ENCODE peak calls at places on chromosomes 3 and 15, in eight cellular contexts. One of them, this sample, is unnamed.

GRCh38 chr3:150751781-150752263 is 11.1 kb downstream of the SIAH2 start:
- DNase-seq in H4: no peak
- DNase-seq in astrocyte: no peak
- DNase-seq in astrocyte of the cerebellum: no peak
- DNase-seq in Right ventricle myocardium superior: no peak
- DNase-seq in neural crest cell: no peak
- DNase-seq in NCI-H1105: peak
- DNase-seq in amniotic stem cell: no peak
- DNase-seq in this sample: no peak

GRCh38 chr3:27633224-27633545 is 88.9 kb downstream of the EOMES start:
- DNase-seq in amniotic stem cell: no peak
- DNase-seq in neural crest cell: no peak
- DNase-seq in astrocyte: peak
- DNase-seq in NCI-H1105: no peak
- DNase-seq in H4: peak
- DNase-seq in astrocyte of the cerebellum: no peak
- DNase-seq in Right ventricle myocardium superior: no peak
- DNase-seq in this sample: no peak

GRCh38 chr3:64848822-64849221 is 161.0 kb upstream of the ADAMTS9 start:
- DNase-seq in H4: peak
- DNase-seq in amniotic stem cell: no peak
- DNase-seq in Right ventricle myocardium superior: no peak
- DNase-seq in neural crest cell: no peak
- DNase-seq in astrocyte of the cerebellum: no peak
- DNase-seq in astrocyte: no peak
- DNase-seq in NCI-H1105: no peak
- DNase-seq in this sample: no peak

GRCh38 chr3:25293736-25294135 is 134.3 kb upstream of the RARB start:
- DNase-seq in NCI-H1105: no peak
- DNase-seq in H4: no peak
- DNase-seq in astrocyte of the cerebellum: no peak
- DNase-seq in amniotic stem cell: no peak
- DNase-seq in Right ventricle myocardium superior: no peak
- DNase-seq in neural crest cell: no peak
- DNase-seq in astrocyte: no peak
- DNase-seq in this sample: no peak

GRCh38 chr3:69454204-69454787 is 68.4 kb upstream of the FRMD4B start:
- DNase-seq in amniotic stem cell: no peak
- DNase-seq in NCI-H1105: no peak
- DNase-seq in Right ventricle myocardium superior: no peak
- DNase-seq in H4: no peak
- DNase-seq in astrocyte of the cerebellum: no peak
- DNase-seq in astrocyte: no peak
- DNase-seq in neural crest cell: no peak
- DNase-seq in this sample: no peak

GRCh38 chr3:115659861-115660260 is 36.6 kb downstream of the GAP43 start:
- DNase-seq in H4: no peak
- DNase-seq in Right ventricle myocardium superior: no peak
- DNase-seq in amniotic stem cell: no peak
- DNase-seq in neural crest cell: no peak
- DNase-seq in astrocyte: peak
- DNase-seq in NCI-H1105: no peak
- DNase-seq in astrocyte of the cerebellum: no peak
- DNase-seq in this sample: no peak

GRCh38 chr3:124258057-124258500 is 266.2 kb upstream of the ROPN1 start:
- DNase-seq in H4: peak
- DNase-seq in NCI-H1105: no peak
- DNase-seq in Right ventricle myocardium superior: no peak
- DNase-seq in neural crest cell: no peak
- DNase-seq in astrocyte of the cerebellum: no peak
- DNase-seq in astrocyte: peak
- DNase-seq in amniotic stem cell: no peak
- DNase-seq in this sample: no peak

GRCh38 chr3:13831386-13831996 is 48.4 kb downstream of the WNT7A start:
- DNase-seq in H4: no peak
- DNase-seq in amniotic stem cell: no peak
- DNase-seq in astrocyte of the cerebellum: no peak
- DNase-seq in neural crest cell: no peak
- DNase-seq in astrocyte: no peak
- DNase-seq in NCI-H1105: no peak
- DNase-seq in Right ventricle myocardium superior: no peak
- DNase-seq in this sample: no peak

GRCh38 chr15:91049378-91050127 is 27.2 kb upstream of the VPS33B start:
- DNase-seq in astrocyte of the cerebellum: peak
- DNase-seq in Right ventricle myocardium superior: no peak
- DNase-seq in astrocyte: peak
- DNase-seq in NCI-H1105: peak
- DNase-seq in amniotic stem cell: peak
- DNase-seq in neural crest cell: peak
- DNase-seq in H4: peak
- DNase-seq in this sample: no peak

GRCh38 chr3:176970770-176971169 is 226.5 kb downstream of the TBL1XR1 start:
- DNase-seq in astrocyte: no peak
- DNase-seq in neural crest cell: no peak
- DNase-seq in astrocyte of the cerebellum: no peak
- DNase-seq in amniotic stem cell: no peak
- DNase-seq in H4: no peak
- DNase-seq in NCI-H1105: no peak
- DNase-seq in Right ventricle myocardium superior: no peak
- DNase-seq in this sample: no peak

GRCh38 chr3:39413691-39414420 is 7.3 kb downstream of the RPSA start:
- DNase-seq in astrocyte: no peak
- DNase-seq in Right ventricle myocardium superior: no peak
- DNase-seq in H4: no peak
- DNase-seq in amniotic stem cell: no peak
- DNase-seq in astrocyte of the cerebellum: no peak
- DNase-seq in neural crest cell: no peak
- DNase-seq in NCI-H1105: no peak
- DNase-seq in this sample: no peak

GRCh38 chr3:64530434-64531049 is 157.3 kb downstream of the ADAMTS9 start:
- DNase-seq in neural crest cell: peak
- DNase-seq in astrocyte of the cerebellum: peak
- DNase-seq in NCI-H1105: peak
- DNase-seq in H4: peak
- DNase-seq in Right ventricle myocardium superior: no peak
- DNase-seq in amniotic stem cell: no peak
- DNase-seq in astrocyte: peak
- DNase-seq in this sample: peak

GRCh38 chr3:53350652-53351051 is 3.3 kb upstream of the DCP1A start:
- DNase-seq in NCI-H1105: no peak
- DNase-seq in amniotic stem cell: no peak
- DNase-seq in astrocyte of the cerebellum: no peak
- DNase-seq in H4: peak
- DNase-seq in astrocyte: no peak
- DNase-seq in Right ventricle myocardium superior: no peak
- DNase-seq in neural crest cell: no peak
- DNase-seq in this sample: no peak

GRCh38 chr3:21750831-21751391 is at the start of gene ZNF385D:
- DNase-seq in astrocyte: peak
- DNase-seq in amniotic stem cell: no peak
- DNase-seq in H4: no peak
- DNase-seq in astrocyte of the cerebellum: peak
- DNase-seq in neural crest cell: peak
- DNase-seq in Right ventricle myocardium superior: peak
- DNase-seq in NCI-H1105: peak
- DNase-seq in this sample: no peak

GRCh38 chr3:182479335-182479734 is 314.0 kb upstream of the ATP11B start:
- DNase-seq in amniotic stem cell: no peak
- DNase-seq in neural crest cell: no peak
- DNase-seq in Right ventricle myocardium superior: no peak
- DNase-seq in astrocyte of the cerebellum: no peak
- DNase-seq in astrocyte: peak
- DNase-seq in NCI-H1105: no peak
- DNase-seq in H4: no peak
- DNase-seq in this sample: no peak

GRCh38 chr15:80153900-80154299 is 1.1 kb downstream of the FAH start:
- DNase-seq in astrocyte of the cerebellum: no peak
- DNase-seq in Right ventricle myocardium superior: no peak
- DNase-seq in H4: no peak
- DNase-seq in neural crest cell: no peak
- DNase-seq in astrocyte: no peak
- DNase-seq in amniotic stem cell: no peak
- DNase-seq in NCI-H1105: no peak
- DNase-seq in this sample: no peak

GRCh38 chr15:74039656-74040010 is 42.7 kb downstream of the GOLGA6A start:
- DNase-seq in H4: no peak
- DNase-seq in neural crest cell: no peak
- DNase-seq in NCI-H1105: no peak
- DNase-seq in Right ventricle myocardium superior: no peak
- DNase-seq in amniotic stem cell: no peak
- DNase-seq in astrocyte of the cerebellum: no peak
- DNase-seq in astrocyte: no peak
- DNase-seq in this sample: no peak

GRCh38 chr3:125480656-125481374 is 39.2 kb downstream of the SNX4 start:
- DNase-seq in astrocyte: peak
- DNase-seq in NCI-H1105: no peak
- DNase-seq in neural crest cell: no peak
- DNase-seq in amniotic stem cell: peak
- DNase-seq in Right ventricle myocardium superior: no peak
- DNase-seq in astrocyte of the cerebellum: no peak
- DNase-seq in H4: no peak
- DNase-seq in this sample: peak

GRCh38 chr15:62209821-62210220 is 44.7 kb upstream of the C2CD4B start:
- DNase-seq in astrocyte: no peak
- DNase-seq in amniotic stem cell: no peak
- DNase-seq in NCI-H1105: no peak
- DNase-seq in astrocyte of the cerebellum: no peak
- DNase-seq in Right ventricle myocardium superior: no peak
- DNase-seq in H4: no peak
- DNase-seq in neural crest cell: no peak
- DNase-seq in this sample: no peak

GRCh38 chr3:52290596-52291507 is 3.2 kb downstream of the GLYCTK start:
- DNase-seq in amniotic stem cell: no peak
- DNase-seq in Right ventricle myocardium superior: no peak
- DNase-seq in astrocyte of the cerebellum: no peak
- DNase-seq in astrocyte: no peak
- DNase-seq in neural crest cell: no peak
- DNase-seq in H4: no peak
- DNase-seq in NCI-H1105: no peak
- DNase-seq in this sample: no peak

GRCh38 chr3:15903164-15903563 is 105.4 kb upstream of the ANKRD28 start:
- DNase-seq in Right ventricle myocardium superior: peak
- DNase-seq in neural crest cell: no peak
- DNase-seq in astrocyte of the cerebellum: no peak
- DNase-seq in NCI-H1105: no peak
- DNase-seq in H4: peak
- DNase-seq in astrocyte: no peak
- DNase-seq in amniotic stem cell: no peak
- DNase-seq in this sample: peak

GRCh38 chr15:90400759-90401314 is 12.8 kb downstream of the IQGAP1 start:
- DNase-seq in astrocyte of the cerebellum: peak
- DNase-seq in neural crest cell: no peak
- DNase-seq in amniotic stem cell: peak
- DNase-seq in astrocyte: peak
- DNase-seq in NCI-H1105: peak
- DNase-seq in Right ventricle myocardium superior: peak
- DNase-seq in H4: peak
- DNase-seq in this sample: peak

GRCh38 chr3:62562017-62562416 is 188.7 kb upstream of the FEZF2 start:
- DNase-seq in amniotic stem cell: no peak
- DNase-seq in neural crest cell: no peak
- DNase-seq in H4: no peak
- DNase-seq in NCI-H1105: no peak
- DNase-seq in astrocyte of the cerebellum: peak
- DNase-seq in Right ventricle myocardium superior: no peak
- DNase-seq in astrocyte: peak
- DNase-seq in this sample: peak

GRCh38 chr3:150242220-150242938 is 165.7 kb upstream of the TSC22D2 start:
- DNase-seq in NCI-H1105: no peak
- DNase-seq in astrocyte of the cerebellum: peak
- DNase-seq in Right ventricle myocardium superior: no peak
- DNase-seq in astrocyte: peak
- DNase-seq in amniotic stem cell: no peak
- DNase-seq in neural crest cell: no peak
- DNase-seq in H4: no peak
- DNase-seq in this sample: peak

GRCh38 chr15:101137312-101137940 is 114.4 kb downstream of the CHSY1 start:
- DNase-seq in H4: no peak
- DNase-seq in amniotic stem cell: no peak
- DNase-seq in astrocyte of the cerebellum: no peak
- DNase-seq in astrocyte: no peak
- DNase-seq in Right ventricle myocardium superior: peak
- DNase-seq in NCI-H1105: no peak
- DNase-seq in neural crest cell: no peak
- DNase-seq in this sample: no peak

GRCh38 chr3:193943200-193943599 is 192.7 kb upstream of the HES1 start:
- DNase-seq in H4: no peak
- DNase-seq in astrocyte of the cerebellum: no peak
- DNase-seq in astrocyte: no peak
- DNase-seq in NCI-H1105: no peak
- DNase-seq in neural crest cell: peak
- DNase-seq in amniotic stem cell: no peak
- DNase-seq in Right ventricle myocardium superior: no peak
- DNase-seq in this sample: no peak

GRCh38 chr3:51819709-51820406 is 40.8 kb upstream of the IQCF6 start:
- DNase-seq in astrocyte: no peak
- DNase-seq in astrocyte of the cerebellum: no peak
- DNase-seq in NCI-H1105: no peak
- DNase-seq in H4: no peak
- DNase-seq in amniotic stem cell: no peak
- DNase-seq in neural crest cell: peak
- DNase-seq in Right ventricle myocardium superior: no peak
- DNase-seq in this sample: no peak

GRCh38 chr15:88982946-88983342 is 69.8 kb upstream of the MFGE8 start:
- DNase-seq in astrocyte: no peak
- DNase-seq in H4: no peak
- DNase-seq in astrocyte of the cerebellum: no peak
- DNase-seq in neural crest cell: no peak
- DNase-seq in NCI-H1105: no peak
- DNase-seq in Right ventricle myocardium superior: no peak
- DNase-seq in amniotic stem cell: no peak
- DNase-seq in this sample: no peak

GRCh38 chr15:92495468-92495867 is 101.8 kb downstream of the ST8SIA2 start:
- DNase-seq in astrocyte of the cerebellum: no peak
- DNase-seq in Right ventricle myocardium superior: no peak
- DNase-seq in amniotic stem cell: no peak
- DNase-seq in H4: no peak
- DNase-seq in astrocyte: no peak
- DNase-seq in neural crest cell: no peak
- DNase-seq in NCI-H1105: no peak
- DNase-seq in this sample: no peak

GRCh38 chr3:51024765-51025681 is 350.3 kb downstream of the DOCK3 start:
- DNase-seq in H4: peak
- DNase-seq in neural crest cell: no peak
- DNase-seq in astrocyte: no peak
- DNase-seq in Right ventricle myocardium superior: peak
- DNase-seq in astrocyte of the cerebellum: no peak
- DNase-seq in NCI-H1105: peak
- DNase-seq in amniotic stem cell: no peak
- DNase-seq in this sample: no peak

GRCh38 chr15:39431371-39431770 is 149.5 kb upstream of the THBS1 start:
- DNase-seq in Right ventricle myocardium superior: no peak
- DNase-seq in H4: no peak
- DNase-seq in amniotic stem cell: no peak
- DNase-seq in astrocyte of the cerebellum: peak
- DNase-seq in astrocyte: peak
- DNase-seq in NCI-H1105: no peak
- DNase-seq in neural crest cell: no peak
- DNase-seq in this sample: no peak

GRCh38 chr3:65027335-65027734 is 339.5 kb upstream of the ADAMTS9 start:
- DNase-seq in Right ventricle myocardium superior: no peak
- DNase-seq in H4: no peak
- DNase-seq in amniotic stem cell: no peak
- DNase-seq in astrocyte: no peak
- DNase-seq in astrocyte of the cerebellum: no peak
- DNase-seq in neural crest cell: no peak
- DNase-seq in NCI-H1105: no peak
- DNase-seq in this sample: no peak

GRCh38 chr3:187738400-187739124 is 6.7 kb downstream of the BCL6 start:
- DNase-seq in H4: peak
- DNase-seq in NCI-H1105: peak
- DNase-seq in neural crest cell: peak
- DNase-seq in astrocyte: peak
- DNase-seq in astrocyte of the cerebellum: peak
- DNase-seq in Right ventricle myocardium superior: peak
- DNase-seq in amniotic stem cell: peak
- DNase-seq in this sample: no peak

GRCh38 chr3:150090006-150090405 is 119.3 kb upstream of the PFN2 start:
- DNase-seq in astrocyte: peak
- DNase-seq in H4: no peak
- DNase-seq in NCI-H1105: no peak
- DNase-seq in astrocyte of the cerebellum: no peak
- DNase-seq in neural crest cell: no peak
- DNase-seq in amniotic stem cell: no peak
- DNase-seq in Right ventricle myocardium superior: no peak
- DNase-seq in this sample: peak